ENCODE peak calls at places on chromosome 12, in ten cellular contexts. One of them, this sample, is unnamed.

GRCh38 chr12:106861984-106862894 is 87.8 kb downstream of the RIC8B start:
- DNase-seq in neuronal stem cell: no peak
- DNase-seq in activated CD4-positive, alpha-beta T cell treated with anti-CD3 and anti-CD28 coated beads for 36 hours: no peak
- DNase-seq in epithelial cell of esophagus: peak
- DNase-seq in psoas muscle: no peak
- DNase-seq in fibroblast of lung: peak
- DNase-seq in lung microvascular endothelial cell: peak
- DNase-seq in COLO829: no peak
- DNase-seq in naive thymus-derived CD8-positive, alpha-beta T cell: no peak
- DNase-seq in tibial artery: no peak
- DNase-seq in this sample: no peak

GRCh38 chr12:63897931-63898330 is 53.4 kb downstream of the SRGAP1 start:
- DNase-seq in epithelial cell of esophagus: no peak
- DNase-seq in activated CD4-positive, alpha-beta T cell treated with anti-CD3 and anti-CD28 coated beads for 36 hours: no peak
- DNase-seq in tibial artery: no peak
- DNase-seq in lung microvascular endothelial cell: peak
- DNase-seq in psoas muscle: no peak
- DNase-seq in fibroblast of lung: no peak
- DNase-seq in naive thymus-derived CD8-positive, alpha-beta T cell: no peak
- DNase-seq in COLO829: no peak
- DNase-seq in neuronal stem cell: no peak
- DNase-seq in this sample: no peak

GRCh38 chr12:95262808-95263207 is 45.2 kb downstream of the VEZT start:
- DNase-seq in COLO829: no peak
- DNase-seq in epithelial cell of esophagus: no peak
- DNase-seq in tibial artery: no peak
- DNase-seq in activated CD4-positive, alpha-beta T cell treated with anti-CD3 and anti-CD28 coated beads for 36 hours: no peak
- DNase-seq in lung microvascular endothelial cell: peak
- DNase-seq in naive thymus-derived CD8-positive, alpha-beta T cell: no peak
- DNase-seq in fibroblast of lung: no peak
- DNase-seq in neuronal stem cell: no peak
- DNase-seq in psoas muscle: no peak
- DNase-seq in this sample: no peak

GRCh38 chr12:12365931-12366431 is 9.1 kb downstream of the BORCS5 start:
- DNase-seq in tibial artery: no peak
- DNase-seq in activated CD4-positive, alpha-beta T cell treated with anti-CD3 and anti-CD28 coated beads for 36 hours: no peak
- DNase-seq in COLO829: peak
- DNase-seq in naive thymus-derived CD8-positive, alpha-beta T cell: no peak
- DNase-seq in neuronal stem cell: no peak
- DNase-seq in fibroblast of lung: peak
- DNase-seq in lung microvascular endothelial cell: no peak
- DNase-seq in epithelial cell of esophagus: peak
- DNase-seq in psoas muscle: no peak
- DNase-seq in this sample: no peak

GRCh38 chr12:48000878-48001321 is 3.4 kb downstream of the COL2A1 start:
- DNase-seq in neuronal stem cell: peak
- DNase-seq in activated CD4-positive, alpha-beta T cell treated with anti-CD3 and anti-CD28 coated beads for 36 hours: peak
- DNase-seq in psoas muscle: peak
- DNase-seq in naive thymus-derived CD8-positive, alpha-beta T cell: peak
- DNase-seq in tibial artery: peak
- DNase-seq in fibroblast of lung: peak
- DNase-seq in COLO829: peak
- DNase-seq in lung microvascular endothelial cell: no peak
- DNase-seq in epithelial cell of esophagus: peak
- DNase-seq in this sample: peak

GRCh38 chr12:83198291-83198690 is 511.6 kb downstream of the TMTC2 start:
- DNase-seq in activated CD4-positive, alpha-beta T cell treated with anti-CD3 and anti-CD28 coated beads for 36 hours: no peak
- DNase-seq in COLO829: no peak
- DNase-seq in naive thymus-derived CD8-positive, alpha-beta T cell: no peak
- DNase-seq in fibroblast of lung: no peak
- DNase-seq in tibial artery: no peak
- DNase-seq in neuronal stem cell: no peak
- DNase-seq in epithelial cell of esophagus: no peak
- DNase-seq in psoas muscle: no peak
- DNase-seq in lung microvascular endothelial cell: no peak
- DNase-seq in this sample: no peak

GRCh38 chr12:112537710-112538396 is 119.1 kb downstream of the PTPN11 start:
- DNase-seq in naive thymus-derived CD8-positive, alpha-beta T cell: no peak
- DNase-seq in tibial artery: no peak
- DNase-seq in COLO829: peak
- DNase-seq in psoas muscle: no peak
- DNase-seq in lung microvascular endothelial cell: no peak
- DNase-seq in activated CD4-positive, alpha-beta T cell treated with anti-CD3 and anti-CD28 coated beads for 36 hours: no peak
- DNase-seq in fibroblast of lung: no peak
- DNase-seq in neuronal stem cell: no peak
- DNase-seq in epithelial cell of esophagus: peak
- DNase-seq in this sample: no peak

GRCh38 chr12:89427508-89428156 is 75.3 kb upstream of the DUSP6 start:
- DNase-seq in activated CD4-positive, alpha-beta T cell treated with anti-CD3 and anti-CD28 coated beads for 36 hours: peak
- DNase-seq in COLO829: no peak
- DNase-seq in tibial artery: no peak
- DNase-seq in naive thymus-derived CD8-positive, alpha-beta T cell: no peak
- DNase-seq in neuronal stem cell: no peak
- DNase-seq in lung microvascular endothelial cell: no peak
- DNase-seq in psoas muscle: no peak
- DNase-seq in fibroblast of lung: no peak
- DNase-seq in epithelial cell of esophagus: no peak
- DNase-seq in this sample: no peak

GRCh38 chr12:53516758-53517455 is 9.6 kb upstream of the NPFF start:
- DNase-seq in epithelial cell of esophagus: no peak
- DNase-seq in psoas muscle: no peak
- DNase-seq in lung microvascular endothelial cell: no peak
- DNase-seq in naive thymus-derived CD8-positive, alpha-beta T cell: no peak
- DNase-seq in neuronal stem cell: no peak
- DNase-seq in COLO829: no peak
- DNase-seq in tibial artery: no peak
- DNase-seq in fibroblast of lung: no peak
- DNase-seq in activated CD4-positive, alpha-beta T cell treated with anti-CD3 and anti-CD28 coated beads for 36 hours: no peak
- DNase-seq in this sample: no peak

GRCh38 chr12:15435597-15435996 is 113.3 kb downstream of the PTPRO start:
- DNase-seq in lung microvascular endothelial cell: no peak
- DNase-seq in COLO829: no peak
- DNase-seq in activated CD4-positive, alpha-beta T cell treated with anti-CD3 and anti-CD28 coated beads for 36 hours: no peak
- DNase-seq in epithelial cell of esophagus: peak
- DNase-seq in naive thymus-derived CD8-positive, alpha-beta T cell: no peak
- DNase-seq in tibial artery: no peak
- DNase-seq in neuronal stem cell: no peak
- DNase-seq in fibroblast of lung: peak
- DNase-seq in psoas muscle: no peak
- DNase-seq in this sample: no peak

GRCh38 chr12:21823581-21823980 is 49.1 kb upstream of the KCNJ8 start:
- DNase-seq in naive thymus-derived CD8-positive, alpha-beta T cell: no peak
- DNase-seq in psoas muscle: peak
- DNase-seq in COLO829: no peak
- DNase-seq in activated CD4-positive, alpha-beta T cell treated with anti-CD3 and anti-CD28 coated beads for 36 hours: no peak
- DNase-seq in tibial artery: peak
- DNase-seq in fibroblast of lung: peak
- DNase-seq in lung microvascular endothelial cell: no peak
- DNase-seq in neuronal stem cell: no peak
- DNase-seq in epithelial cell of esophagus: no peak
- DNase-seq in this sample: no peak

GRCh38 chr12:89476232-89476631 is 48.4 kb downstream of the GALNT4 start:
- DNase-seq in lung microvascular endothelial cell: no peak
- DNase-seq in naive thymus-derived CD8-positive, alpha-beta T cell: no peak
- DNase-seq in epithelial cell of esophagus: no peak
- DNase-seq in activated CD4-positive, alpha-beta T cell treated with anti-CD3 and anti-CD28 coated beads for 36 hours: no peak
- DNase-seq in fibroblast of lung: no peak
- DNase-seq in tibial artery: no peak
- DNase-seq in COLO829: no peak
- DNase-seq in neuronal stem cell: no peak
- DNase-seq in psoas muscle: no peak
- DNase-seq in this sample: no peak

GRCh38 chr12:89448951-89449371 is 75.6 kb downstream of the GALNT4 start:
- DNase-seq in COLO829: no peak
- DNase-seq in naive thymus-derived CD8-positive, alpha-beta T cell: no peak
- DNase-seq in neuronal stem cell: no peak
- DNase-seq in epithelial cell of esophagus: no peak
- DNase-seq in lung microvascular endothelial cell: no peak
- DNase-seq in activated CD4-positive, alpha-beta T cell treated with anti-CD3 and anti-CD28 coated beads for 36 hours: no peak
- DNase-seq in fibroblast of lung: no peak
- DNase-seq in tibial artery: no peak
- DNase-seq in psoas muscle: no peak
- DNase-seq in this sample: no peak

GRCh38 chr12:106141003-106141402 is 2.2 kb upstream of the NUAK1 start:
- DNase-seq in psoas muscle: no peak
- DNase-seq in COLO829: no peak
- DNase-seq in tibial artery: no peak
- DNase-seq in lung microvascular endothelial cell: no peak
- DNase-seq in epithelial cell of esophagus: no peak
- DNase-seq in naive thymus-derived CD8-positive, alpha-beta T cell: no peak
- DNase-seq in fibroblast of lung: no peak
- DNase-seq in neuronal stem cell: no peak
- DNase-seq in activated CD4-positive, alpha-beta T cell treated with anti-CD3 and anti-CD28 coated beads for 36 hours: no peak
- DNase-seq in this sample: no peak

GRCh38 chr12:1054103-1054838 is 63.2 kb downstream of the ERC1 start:
- DNase-seq in neuronal stem cell: peak
- DNase-seq in lung microvascular endothelial cell: peak
- DNase-seq in naive thymus-derived CD8-positive, alpha-beta T cell: no peak
- DNase-seq in activated CD4-positive, alpha-beta T cell treated with anti-CD3 and anti-CD28 coated beads for 36 hours: no peak
- DNase-seq in tibial artery: no peak
- DNase-seq in COLO829: peak
- DNase-seq in fibroblast of lung: no peak
- DNase-seq in epithelial cell of esophagus: no peak
- DNase-seq in psoas muscle: no peak
- DNase-seq in this sample: no peak

GRCh38 chr12:1837541-1838206 is 17.3 kb downstream of the LRTM2 start:
- DNase-seq in neuronal stem cell: no peak
- DNase-seq in epithelial cell of esophagus: no peak
- DNase-seq in fibroblast of lung: peak
- DNase-seq in COLO829: no peak
- DNase-seq in naive thymus-derived CD8-positive, alpha-beta T cell: peak
- DNase-seq in activated CD4-positive, alpha-beta T cell treated with anti-CD3 and anti-CD28 coated beads for 36 hours: no peak
- DNase-seq in psoas muscle: no peak
- DNase-seq in tibial artery: no peak
- DNase-seq in lung microvascular endothelial cell: no peak
- DNase-seq in this sample: no peak

GRCh38 chr12:53463802-53464375 is 12.0 kb downstream of the PCBP2 start:
- DNase-seq in naive thymus-derived CD8-positive, alpha-beta T cell: no peak
- DNase-seq in activated CD4-positive, alpha-beta T cell treated with anti-CD3 and anti-CD28 coated beads for 36 hours: no peak
- DNase-seq in psoas muscle: no peak
- DNase-seq in tibial artery: no peak
- DNase-seq in fibroblast of lung: no peak
- DNase-seq in neuronal stem cell: no peak
- DNase-seq in lung microvascular endothelial cell: no peak
- DNase-seq in epithelial cell of esophagus: no peak
- DNase-seq in COLO829: no peak
- DNase-seq in this sample: no peak

GRCh38 chr12:109477963-109478315 is 505 bp downstream of the UBE3B start:
- DNase-seq in neuronal stem cell: no peak
- DNase-seq in fibroblast of lung: no peak
- DNase-seq in lung microvascular endothelial cell: no peak
- DNase-seq in naive thymus-derived CD8-positive, alpha-beta T cell: no peak
- DNase-seq in tibial artery: no peak
- DNase-seq in COLO829: no peak
- DNase-seq in activated CD4-positive, alpha-beta T cell treated with anti-CD3 and anti-CD28 coated beads for 36 hours: no peak
- DNase-seq in epithelial cell of esophagus: no peak
- DNase-seq in psoas muscle: no peak
- DNase-seq in this sample: no peak

GRCh38 chr12:28409892-28410291 is 219.6 kb downstream of the CCDC91 start:
- DNase-seq in naive thymus-derived CD8-positive, alpha-beta T cell: no peak
- DNase-seq in tibial artery: no peak
- DNase-seq in fibroblast of lung: peak
- DNase-seq in activated CD4-positive, alpha-beta T cell treated with anti-CD3 and anti-CD28 coated beads for 36 hours: no peak
- DNase-seq in epithelial cell of esophagus: peak
- DNase-seq in psoas muscle: no peak
- DNase-seq in lung microvascular endothelial cell: no peak
- DNase-seq in neuronal stem cell: no peak
- DNase-seq in COLO829: no peak
- DNase-seq in this sample: peak

GRCh38 chr12:71125515-71125914 is 32.3 kb downstream of the TSPAN8 start:
- DNase-seq in lung microvascular endothelial cell: no peak
- DNase-seq in epithelial cell of esophagus: no peak
- DNase-seq in COLO829: peak
- DNase-seq in fibroblast of lung: no peak
- DNase-seq in neuronal stem cell: no peak
- DNase-seq in psoas muscle: no peak
- DNase-seq in naive thymus-derived CD8-positive, alpha-beta T cell: no peak
- DNase-seq in tibial artery: no peak
- DNase-seq in activated CD4-positive, alpha-beta T cell treated with anti-CD3 and anti-CD28 coated beads for 36 hours: no peak
- DNase-seq in this sample: no peak

GRCh38 chr12:16606201-16606849 is 363 bp upstream of the LMO3 start:
- DNase-seq in psoas muscle: no peak
- DNase-seq in naive thymus-derived CD8-positive, alpha-beta T cell: no peak
- DNase-seq in lung microvascular endothelial cell: peak
- DNase-seq in fibroblast of lung: peak
- DNase-seq in tibial artery: peak
- DNase-seq in epithelial cell of esophagus: peak
- DNase-seq in neuronal stem cell: no peak
- DNase-seq in COLO829: peak
- DNase-seq in activated CD4-positive, alpha-beta T cell treated with anti-CD3 and anti-CD28 coated beads for 36 hours: no peak
- DNase-seq in this sample: no peak

GRCh38 chr12:41663487-41664258 is 475.6 kb downstream of the PDZRN4 start:
- DNase-seq in COLO829: peak
- DNase-seq in fibroblast of lung: peak
- DNase-seq in psoas muscle: no peak
- DNase-seq in tibial artery: no peak
- DNase-seq in epithelial cell of esophagus: peak
- DNase-seq in activated CD4-positive, alpha-beta T cell treated with anti-CD3 and anti-CD28 coated beads for 36 hours: no peak
- DNase-seq in lung microvascular endothelial cell: peak
- DNase-seq in naive thymus-derived CD8-positive, alpha-beta T cell: no peak
- DNase-seq in neuronal stem cell: peak
- DNase-seq in this sample: no peak

GRCh38 chr12:114869091-114869834 is 185.3 kb upstream of the TBX3 start:
- DNase-seq in naive thymus-derived CD8-positive, alpha-beta T cell: no peak
- DNase-seq in fibroblast of lung: peak
- DNase-seq in epithelial cell of esophagus: no peak
- DNase-seq in psoas muscle: no peak
- DNase-seq in neuronal stem cell: no peak
- DNase-seq in activated CD4-positive, alpha-beta T cell treated with anti-CD3 and anti-CD28 coated beads for 36 hours: no peak
- DNase-seq in lung microvascular endothelial cell: no peak
- DNase-seq in tibial artery: no peak
- DNase-seq in COLO829: no peak
- DNase-seq in this sample: no peak

GRCh38 chr12:128914908-128915563 is 61.8 kb downstream of the GLT1D1 start:
- DNase-seq in tibial artery: no peak
- DNase-seq in psoas muscle: no peak
- DNase-seq in COLO829: no peak
- DNase-seq in fibroblast of lung: no peak
- DNase-seq in epithelial cell of esophagus: no peak
- DNase-seq in lung microvascular endothelial cell: no peak
- DNase-seq in activated CD4-positive, alpha-beta T cell treated with anti-CD3 and anti-CD28 coated beads for 36 hours: peak
- DNase-seq in naive thymus-derived CD8-positive, alpha-beta T cell: no peak
- DNase-seq in neuronal stem cell: no peak
- DNase-seq in this sample: no peak

GRCh38 chr12:105954891-105955607 is 183.7 kb downstream of the NUAK1 start:
- DNase-seq in COLO829: no peak
- DNase-seq in psoas muscle: no peak
- DNase-seq in epithelial cell of esophagus: peak
- DNase-seq in lung microvascular endothelial cell: no peak
- DNase-seq in activated CD4-positive, alpha-beta T cell treated with anti-CD3 and anti-CD28 coated beads for 36 hours: no peak
- DNase-seq in neuronal stem cell: no peak
- DNase-seq in naive thymus-derived CD8-positive, alpha-beta T cell: no peak
- DNase-seq in fibroblast of lung: peak
- DNase-seq in tibial artery: no peak
- DNase-seq in this sample: no peak

GRCh38 chr12:107668320-107668719 is 17.3 kb upstream of the PWP1 start:
- DNase-seq in psoas muscle: no peak
- DNase-seq in fibroblast of lung: no peak
- DNase-seq in neuronal stem cell: no peak
- DNase-seq in naive thymus-derived CD8-positive, alpha-beta T cell: no peak
- DNase-seq in epithelial cell of esophagus: no peak
- DNase-seq in lung microvascular endothelial cell: no peak
- DNase-seq in COLO829: no peak
- DNase-seq in activated CD4-positive, alpha-beta T cell treated with anti-CD3 and anti-CD28 coated beads for 36 hours: no peak
- DNase-seq in tibial artery: no peak
- DNase-seq in this sample: no peak

GRCh38 chr12:101455685-101456084 is 19.5 kb upstream of the SPIC start:
- DNase-seq in neuronal stem cell: no peak
- DNase-seq in activated CD4-positive, alpha-beta T cell treated with anti-CD3 and anti-CD28 coated beads for 36 hours: peak
- DNase-seq in COLO829: no peak
- DNase-seq in lung microvascular endothelial cell: no peak
- DNase-seq in psoas muscle: no peak
- DNase-seq in tibial artery: no peak
- DNase-seq in naive thymus-derived CD8-positive, alpha-beta T cell: no peak
- DNase-seq in fibroblast of lung: no peak
- DNase-seq in epithelial cell of esophagus: no peak
- DNase-seq in this sample: no peak

GRCh38 chr12:3130053-3130805 is 53.0 kb downstream of the TSPAN9 start:
- DNase-seq in activated CD4-positive, alpha-beta T cell treated with anti-CD3 and anti-CD28 coated beads for 36 hours: no peak
- DNase-seq in COLO829: no peak
- DNase-seq in epithelial cell of esophagus: peak
- DNase-seq in neuronal stem cell: no peak
- DNase-seq in fibroblast of lung: peak
- DNase-seq in naive thymus-derived CD8-positive, alpha-beta T cell: no peak
- DNase-seq in tibial artery: peak
- DNase-seq in psoas muscle: no peak
- DNase-seq in lung microvascular endothelial cell: peak
- DNase-seq in this sample: no peak